ENCODE peak calls at places on chromosomes 12 and 14, in six cellular contexts. J is lower lobe of right lung, Z is heart left ventricle, G is OCI-LY7, Q is BJ, M is GM13976. P is an unnamed sample.

GRCh38 chr12:67925077-67925476 is 64.2 kb upstream of the IFNG-AS1 start:
- DNase-seq in M (no peak), Q (no peak), G (no peak), J (no peak), Z (no peak), P (no peak)

GRCh38 chr12:110916295-110916875 is 4.0 kb downstream of the MYL2 start:
- DNase-seq in G (no peak), Z (no peak), M (no peak), Q (no peak), J (no peak), P (no peak)

GRCh38 chr12:105358789-105359188 is 28.3 kb downstream of the C12orf75 start:
- DNase-seq in J (no peak), G (peak; percentile 72), Z (no peak), Q (no peak), M (peak; percentile 34), P (no peak)

GRCh38 chr12:28955491-28955890 is 193.6 kb upstream of the FAR2 start:
- DNase-seq in J (no peak), G (no peak), Q (no peak), Z (no peak), M (no peak), P (no peak)

GRCh38 chr12:31651893-31652521 is 7.5 kb upstream of the ETFBKMT start:
- DNase-seq in Q (no peak), M (no peak), J (no peak), G (no peak), Z (no peak), P (no peak)

GRCh38 chr14:96253140-96253539 is 2.9 kb upstream of the BDKRB1 start:
- DNase-seq in Q (peak; percentile 51), Z (no peak), G (no peak), J (no peak), M (no peak), P (no peak)

GRCh38 chr12:23099604-23100003 is 474.6 kb downstream of the ETNK1 start:
- DNase-seq in J (no peak), M (no peak), G (no peak), Z (no peak), Q (no peak), P (no peak)

GRCh38 chr14:75234173-75234855 is 44.3 kb upstream of the FOS start:
- DNase-seq in M (no peak), Q (no peak), J (peak; percentile 70), G (no peak), Z (peak; percentile 49), P (no peak)

GRCh38 chr12:132000286-132000872 is 50.6 kb downstream of the EP400 start:
- DNase-seq in M (no peak), G (no peak), J (no peak), Z (no peak), Q (no peak), P (no peak)

GRCh38 chr14:29558516-29558915 is 369.1 kb downstream of the PRKD1 start:
- DNase-seq in J (no peak), G (no peak), Q (no peak), M (no peak), Z (no peak), P (no peak)

GRCh38 chr12:116812238-116812637 is 69.0 kb downstream of the HRK start:
- DNase-seq in J (no peak), M (no peak), Q (no peak), Z (no peak), G (peak; percentile 53), P (no peak)

GRCh38 chr12:120235369-120236123 is 30.0 kb downstream of the PXN start:
- DNase-seq in Q (no peak), J (no peak), M (no peak), G (peak; percentile 31), Z (no peak), P (no peak)

GRCh38 chr14:60175255-60175902 is 10.2 kb upstream of the DHRS7 start:
- DNase-seq in J (no peak), Z (no peak), G (no peak), M (no peak), Q (no peak), P (no peak)

GRCh38 chr12:45327823-45328383 is 112.0 kb downstream of the ANO6 start:
- DNase-seq in G (no peak), Q (no peak), M (no peak), J (no peak), Z (no peak), P (no peak)

GRCh38 chr12:88665051-88665450 is 84.8 kb upstream of the KITLG start:
- DNase-seq in Z (no peak), G (no peak), M (no peak), J (no peak), Q (no peak), P (peak; percentile 2)

GRCh38 chr12:22101749-22102243 is 55.8 kb downstream of the CMAS start:
- DNase-seq in Q (no peak), G (no peak), J (no peak), Z (peak; percentile 41), M (no peak), P (no peak)

GRCh38 chr12:69189378-69189978 is 49.9 kb upstream of the CPSF6 start:
- DNase-seq in Z (no peak), J (no peak), Q (no peak), G (peak; percentile 38), M (no peak), P (no peak)

GRCh38 chr14:32075636-32076277 is 1.3 kb upstream of the ARHGAP5 start:
- DNase-seq in J (peak; percentile 67), M (peak; percentile 10), Q (no peak), Z (peak; percentile 26), G (peak; percentile 10), P (no peak)

GRCh38 chr14:94485944-94486841 is 10.2 kb upstream of the SERPINA9 start:
- DNase-seq in Q (no peak), M (peak; percentile 84), Z (peak; percentile 45), G (peak; percentile 34), J (peak; percentile 66), P (no peak)

GRCh38 chr12:121128908-121129704 is 3.6 kb upstream of the P2RX7 start:
- DNase-seq in Z (peak; percentile 85), J (peak; percentile 89), Q (no peak), G (peak; percentile 89), M (peak; percentile 82), P (no peak)

GRCh38 chr14:101575581-101575980 is 14.3 kb downstream of the DIO3 start:
- DNase-seq in Z (no peak), Q (no peak), M (no peak), J (peak; percentile 5), G (no peak), P (no peak)

GRCh38 chr12:108285016-108285415 is 54.1 kb downstream of the CMKLR1 start:
- DNase-seq in Q (no peak), Z (no peak), J (no peak), G (no peak), M (no peak), P (no peak)

GRCh38 chr12:96197503-96198272 is 3.5 kb downstream of the ELK3 start:
- DNase-seq in J (no peak), Q (peak; percentile 92), M (no peak), Z (no peak), G (no peak), P (peak; percentile 91)

GRCh38 chr14:69715725-69716482 is 51.0 kb upstream of the SRSF5 start:
- DNase-seq in J (peak; percentile 71), Q (no peak), M (no peak), Z (peak; percentile 80), G (no peak), P (peak; percentile 66)

GRCh38 chr12:25377475-25378179 is 126.9 kb upstream of the KRAS start:
- DNase-seq in Z (no peak), J (no peak), G (no peak), Q (no peak), M (no peak), P (no peak)

GRCh38 chr12:122076743-122077495 is 1.6 kb upstream of the MLXIP start:
- DNase-seq in Z (no peak), J (no peak), G (peak; percentile 48), M (no peak), Q (no peak), P (no peak)

GRCh38 chr12:77236066-77236465 is 170.7 kb upstream of the E2F7 start:
- DNase-seq in J (no peak), M (no peak), Q (no peak), Z (no peak), G (no peak), P (no peak)

GRCh38 chr12:123892180-123892559 is 80.5 kb downstream of the CCDC92 start:
- DNase-seq in G (no peak), Z (no peak), Q (no peak), M (no peak), J (no peak), P (no peak)

GRCh38 chr12:46473634-46474201 is 101.1 kb upstream of the SLC38A2 start:
- DNase-seq in M (peak; percentile 19), Q (peak; percentile 92), J (peak; percentile 72), Z (peak; percentile 78), G (no peak), P (peak; percentile 81)

GRCh38 chr12:40222247-40222646 is 2.5 kb upstream of the LRRK2 start:
- DNase-seq in G (no peak), Q (no peak), J (no peak), M (no peak), Z (no peak), P (no peak)
- TF ChIP-seq CTCF in G (no peak), Q (no peak), J (no peak), M (no peak), Z (no peak), P (no peak)

DNA sequence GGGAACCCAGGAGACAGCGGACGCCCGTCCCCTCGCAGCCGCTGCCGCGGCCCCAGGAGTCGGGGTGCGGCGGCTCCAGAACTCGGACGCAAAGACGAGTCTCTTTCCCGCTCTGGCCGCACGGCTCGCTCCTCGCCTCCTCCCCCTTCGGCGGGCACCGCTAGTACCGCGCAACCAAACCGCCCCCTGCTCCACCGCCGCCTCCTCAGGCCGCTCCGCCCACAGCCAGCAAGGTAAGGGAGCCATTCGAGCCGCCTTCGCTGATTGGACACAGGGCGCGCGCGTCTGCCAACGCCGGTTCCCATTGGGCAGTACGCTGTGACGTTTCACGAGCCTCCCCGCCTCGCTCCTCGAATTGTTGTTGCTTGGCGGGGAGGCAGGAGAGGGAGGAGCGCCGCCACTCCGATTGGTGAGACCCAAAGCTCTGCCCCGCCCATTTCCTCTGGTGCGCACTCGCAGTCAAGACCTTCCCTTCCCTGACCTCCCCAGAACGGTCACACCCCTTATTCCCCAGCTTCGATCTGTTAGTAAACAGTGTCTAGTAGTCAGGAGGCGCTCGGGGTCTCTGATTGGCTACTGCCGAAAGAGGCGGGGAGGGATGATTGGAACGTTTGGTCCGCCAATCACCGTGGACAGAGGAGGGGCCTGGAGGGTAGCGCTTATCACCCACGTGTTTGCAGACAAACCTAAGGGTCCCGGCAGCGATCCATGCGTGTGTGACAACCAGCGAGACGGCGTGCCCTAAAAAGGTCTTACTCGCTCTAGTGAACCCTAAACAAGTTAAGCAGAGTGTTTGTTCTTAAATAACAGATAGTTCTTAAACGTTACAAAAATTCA is at the start of gene RPS6KA5:
- DNase-seq in Z (peak; percentile 100), J (peak; percentile 100), Q (peak; percentile 99), M (peak; percentile 95), G (peak; percentile 100), P (peak; percentile 99)
- TF ChIP-seq CTCF in Z (no peak), J (peak; percentile 25), Q (no peak), M (no peak), G (no peak), P (no peak)

GRCh38 chr14:88039197-88039596 is 34.3 kb downstream of the GPR65 start:
- DNase-seq in J (no peak), Z (no peak), Q (no peak), M (no peak), G (no peak), P (no peak)
- TF ChIP-seq CTCF in J (no peak), Z (no peak), Q (no peak), M (no peak), G (no peak), P (no peak)

GRCh38 chr14:73746540-73747385 is 32.6 kb upstream of the PNMA1 start:
- DNase-seq in J (no peak), Z (no peak), G (peak; percentile 18), M (no peak), Q (no peak), P (no peak)
- TF ChIP-seq CTCF in J (no peak), Z (no peak), G (peak; percentile 41), M (no peak), Q (peak; percentile 30), P (peak; percentile 27)

P was measured in epithelial cell of proximal tubule.